ENCODE peak calls at places on chromosomes 11 and 22, in five cellular contexts. I, D, M, O and N are unnamed samples.

GRCh38 chr11:73187854-73188253 is 30.2 kb upstream of the P2RY2 start:
- DNase-seq in I (no peak), D (no peak), M (no peak), O (no peak), N (no peak)

GRCh38 chr22:22779213-22779612 is 108.4 kb upstream of the IGLL5 start:
- DNase-seq in I (no peak), D (no peak), M (no peak), O (no peak), N (no peak)

GRCh38 chr11:27370374-27370773 is 7.4 kb upstream of the CCDC34 start:
- DNase-seq in I (peak), D (no peak), M (no peak), O (no peak), N (no peak)

GRCh38 chr11:110376711-110377324 is 52.9 kb upstream of the FDX1 start:
- DNase-seq in I (peak), D (peak), M (peak), O (peak), N (peak)

GRCh38 chr11:9943346-9944110 is 279.7 kb downstream of the SWAP70 start:
- DNase-seq in I (no peak), D (no peak), M (no peak), O (no peak), N (no peak)

GRCh38 chr11:69129647-69130046 is 26.1 kb upstream of the SMIM38 start:
- DNase-seq in I (no peak), D (no peak), M (no peak), O (no peak), N (no peak)

GRCh38 chr11:104033561-104033960 is 2.9 kb upstream of the DDI1 start:
- DNase-seq in I (peak), D (no peak), M (no peak), O (no peak), N (no peak)

GRCh38 chr11:10688401-10688800 is 5.2 kb downstream of the IRAG1 start:
- DNase-seq in I (no peak), D (no peak), M (peak), O (no peak), N (peak)

GRCh38 chr11:9065614-9066431 is 25.6 kb downstream of the SCUBE2 start:
- DNase-seq in I (no peak), D (no peak), M (no peak), O (no peak), N (no peak)

GRCh38 chr11:16785520-16786128 is 47.2 kb downstream of the C11orf58 start:
- DNase-seq in I (peak), D (peak), M (peak), O (peak), N (peak)

GRCh38 chr11:60570970-60571369 is 55.8 kb downstream of the MS4A13 start:
- DNase-seq in I (no peak), D (no peak), M (no peak), O (peak), N (no peak)

GRCh38 chr11:32466279-32466915 is 31.1 kb upstream of the WT1 start:
- DNase-seq in I (peak), D (no peak), M (no peak), O (no peak), N (no peak)

GRCh38 chr11:28090052-28090749 is 17.8 kb downstream of the KIF18A start:
- DNase-seq in I (no peak), D (no peak), M (no peak), O (no peak), N (no peak)

GRCh38 chr11:11568651-11569229 is 53.1 kb downstream of the GALNT18 start:
- DNase-seq in I (no peak), D (no peak), M (no peak), O (no peak), N (no peak)

GRCh38 chr11:64850979-64851567 is 6.6 kb upstream of the CDC42BPG start:
- DNase-seq in I (no peak), D (no peak), M (no peak), O (peak), N (peak)

DNA sequence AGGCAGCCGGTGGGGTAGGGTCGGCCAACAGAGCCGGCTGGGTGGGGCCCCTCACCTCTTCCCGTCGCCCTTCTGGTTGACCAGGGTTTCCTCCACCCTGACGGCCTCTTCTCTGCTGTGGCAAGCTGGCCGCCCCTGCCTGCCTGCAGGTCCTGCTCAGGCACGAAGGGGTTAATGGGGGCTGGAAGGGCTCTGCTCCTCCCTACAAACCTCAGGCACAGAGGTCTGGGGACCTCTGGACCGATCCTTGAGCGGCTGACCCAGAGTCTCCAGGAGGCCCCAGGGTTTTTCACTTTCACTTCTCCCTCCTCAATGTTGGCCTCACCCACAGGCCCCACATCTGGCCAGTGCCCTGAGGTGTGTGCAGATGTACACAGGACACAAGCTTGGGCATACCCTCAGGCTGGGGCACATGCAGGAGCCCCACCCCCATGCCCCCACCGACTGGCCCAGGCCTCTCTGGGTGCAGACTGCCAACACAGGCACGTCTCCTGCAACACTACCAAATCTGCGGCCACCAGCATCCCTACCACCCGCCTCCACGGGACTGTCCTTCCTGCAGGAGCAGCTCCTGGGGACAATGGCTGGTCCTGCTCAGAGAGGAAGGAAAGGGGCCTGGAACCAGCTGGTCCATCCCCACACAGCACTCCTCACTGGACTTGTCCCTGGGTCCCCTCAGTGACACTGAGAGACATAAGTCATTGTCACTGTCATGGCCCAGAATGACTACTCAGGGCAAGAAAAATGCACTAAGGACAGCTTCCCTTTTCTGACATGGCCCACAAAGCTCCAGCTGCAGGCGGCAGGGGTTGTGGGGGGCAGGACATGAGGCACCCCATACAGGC is 3.2 kb upstream of the TBX1 start:
- DNase-seq in I (no peak), D (peak), M (no peak), O (peak), N (peak)
- H3K4me2 ChIP-seq in I (peak), D (peak), M (peak), O (peak), N (peak)

GRCh38 chr11:47864910-47865309 is 16.8 kb upstream of the NUP160 start:
- DNase-seq in I (no peak), D (no peak), M (no peak), O (no peak), N (peak)
- H3K27ac ChIP-seq in I (peak), D (no peak), M (peak), O (no peak), N (peak)

GRCh38 chr11:14290422-14290821 is 68.6 kb downstream of the RRAS2 start:
- DNase-seq in I (no peak), D (peak), M (no peak), O (no peak), N (no peak)

DNA sequence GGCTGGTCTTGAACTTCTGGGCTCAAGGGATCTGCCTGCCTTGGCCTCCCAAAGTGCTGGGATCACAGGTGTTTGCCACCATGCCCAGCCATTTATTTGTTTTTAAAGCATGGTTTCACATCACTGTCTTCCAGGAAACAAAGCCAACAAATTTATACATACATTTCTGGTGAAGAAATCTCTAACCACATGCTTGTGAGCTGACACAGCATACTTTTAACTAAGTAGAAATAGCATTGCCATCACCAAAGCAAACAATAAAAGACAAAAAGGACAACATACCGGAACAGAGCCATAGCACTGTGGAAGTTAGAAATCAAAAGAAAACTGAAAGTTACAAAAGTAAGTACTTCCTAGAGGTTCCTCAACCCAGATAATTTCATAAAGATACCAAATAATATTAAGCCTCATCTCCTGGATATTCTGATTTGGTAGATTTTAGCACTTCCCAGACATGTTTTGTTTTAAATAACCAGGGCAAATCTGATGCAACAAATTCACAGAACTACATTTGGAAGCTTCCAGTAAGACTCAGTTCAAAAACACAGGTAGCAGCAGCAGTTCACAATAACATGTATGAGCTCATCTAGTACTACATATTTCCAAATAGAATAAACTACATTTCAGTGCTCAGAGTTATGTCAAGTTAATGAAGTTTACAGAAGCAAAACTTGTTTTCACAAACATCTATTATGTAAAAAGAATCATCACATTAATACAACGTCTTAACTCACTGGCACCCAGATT is 70.6 kb downstream of the RRAS2 start:
- DNase-seq in I (no peak), D (no peak), M (no peak), O (no peak), N (no peak)
- H3K4me2 ChIP-seq in I (peak), D (no peak), M (peak), O (no peak), N (no peak)

GRCh38 chr11:117202386-117203068 is 3.4 kb downstream of the TAGLN start:
- DNase-seq in I (no peak), D (no peak), M (no peak), O (no peak), N (peak)
- H3K27ac ChIP-seq in I (no peak), D (no peak), M (no peak), O (no peak), N (no peak)

GRCh38 chr11:33933607-33934006 is 41.7 kb upstream of the LMO2 start:
- DNase-seq in I (peak), D (no peak), M (no peak), O (no peak), N (no peak)

GRCh38 chr11:33936057-33936456 is 44.2 kb upstream of the LMO2 start:
- DNase-seq in I (no peak), D (no peak), M (no peak), O (no peak), N (no peak)

GRCh38 chr11:33935466-33935865 is 43.6 kb upstream of the LMO2 start:
- DNase-seq in I (no peak), D (peak), M (no peak), O (no peak), N (no peak)

GRCh38 chr11:33934450-33934849 is 42.6 kb upstream of the LMO2 start:
- DNase-seq in I (no peak), D (no peak), M (no peak), O (no peak), N (no peak)

GRCh38 chr11:33935005-33935404 is 43.1 kb upstream of the LMO2 start:
- DNase-seq in I (no peak), D (no peak), M (no peak), O (no peak), N (no peak)
- H3K4me2 ChIP-seq in I (no peak), D (no peak), M (no peak), O (no peak), N (no peak)

GRCh38 chr22:42080287-42080686 is 787 bp downstream of the SMDT1 start:
- DNase-seq in I (peak), D (peak), M (no peak), O (no peak), N (peak)
- H3K27ac ChIP-seq in I (peak), D (no peak), M (peak), O (peak), N (peak)

GRCh38 chr11:80849253-80849652 is 1408.4 kb upstream of the TENM4 start:
- DNase-seq in I (no peak), D (no peak), M (no peak), O (no peak), N (no peak)
- H3K4me2 ChIP-seq in I (no peak), D (no peak), M (no peak), O (no peak), N (no peak)

GRCh38 chr11:86934263-86934932 is 20.8 kb downstream of the FZD4 start:
- DNase-seq in I (no peak), D (no peak), M (no peak), O (no peak), N (no peak)
- H3K27ac ChIP-seq in I (peak), D (no peak), M (no peak), O (no peak), N (no peak)

GRCh38 chr11:3223932-3224729 is 5.5 kb upstream of the MRGPRG start:
- DNase-seq in I (no peak), D (peak), M (no peak), O (no peak), N (no peak)
- H3K4me2 ChIP-seq in I (no peak), D (peak), M (no peak), O (no peak), N (no peak)